ENCODE peak calls at places on chromosomes 5 and 9, in five cellular contexts. L, E, J, K and H are unnamed samples.

GRCh38 chr9:88920645-88921044 is 70.6 kb upstream of the S1PR3 start:
- DNase-seq in L (no peak), E (no peak), J (no peak), K (no peak), H (no peak)

GRCh38 chr5:139524446-139524845 is 36.7 kb upstream of the UBE2D2 start:
- DNase-seq in L (no peak), E (no peak), J (no peak), K (no peak), H (no peak)

GRCh38 chr5:4551034-4551433 is 589.1 kb upstream of the ADAMTS16 start:
- DNase-seq in L (no peak), E (no peak), J (no peak), K (no peak), H (no peak)

GRCh38 chr5:151659001-151659754 is 27.5 kb downstream of the SPARC start:
- DNase-seq in L (peak; percentile 81), E (peak; percentile 82), J (peak; percentile 92), K (peak; percentile 78), H (peak; percentile 56)

GRCh38 chr5:89452081-89452480 is 569.1 kb upstream of the MEF2C start:
- DNase-seq in L (no peak), E (no peak), J (no peak), K (no peak), H (no peak)

GRCh38 chr9:18890372-18890771 is 142.6 kb downstream of the SAXO1 start:
- DNase-seq in L (peak; percentile 44), E (peak; percentile 70), J (no peak), K (no peak), H (no peak)

GRCh38 chr5:13985736-13986418 is 41.4 kb upstream of the DNAH5 start:
- DNase-seq in L (no peak), E (peak; percentile 91), J (no peak), K (no peak), H (no peak)

GRCh38 chr9:4661165-4662095 is 664 bp upstream of the PLPP6 start:
- DNase-seq in L (no peak), E (no peak), J (no peak), K (no peak), H (no peak)

GRCh38 chr5:17185776-17186175 is 31.7 kb upstream of the BASP1 start:
- DNase-seq in L (no peak), E (peak; percentile 98), J (no peak), K (no peak), H (peak; percentile 28)

GRCh38 chr9:87504938-87505337 is 7.3 kb downstream of the DAPK1 start:
- DNase-seq in L (no peak), E (no peak), J (no peak), K (no peak), H (no peak)

GRCh38 chr9:123772967-123773366 is 157.0 kb downstream of the DENND1A start:
- DNase-seq in L (no peak), E (no peak), J (no peak), K (no peak), H (no peak)

GRCh38 chr5:179194941-179195381 is 134.8 kb downstream of the ZNF354C start:
- DNase-seq in L (no peak), E (no peak), J (no peak), K (no peak), H (no peak)

GRCh38 chr5:43802119-43802518 is 199.1 kb downstream of the NNT start:
- DNase-seq in L (no peak), E (peak; percentile 41), J (no peak), K (no peak), H (no peak)

GRCh38 chr5:131081371-131081770 is 83.7 kb downstream of the HINT1 start:
- DNase-seq in L (no peak), E (peak; percentile 30), J (no peak), K (no peak), H (no peak)

GRCh38 chr5:149616727-149617284 is 35.5 kb downstream of the ARHGEF37 start:
- DNase-seq in L (no peak), E (no peak), J (no peak), K (no peak), H (no peak)

GRCh38 chr5:32331217-32331926 is 18.6 kb upstream of the MTMR12 start:
- DNase-seq in L (no peak), E (no peak), J (no peak), K (no peak), H (no peak)

GRCh38 chr9:129697111-129697955 is 31.9 kb downstream of the PRRX2 start:
- DNase-seq in L (peak; percentile 96), E (peak; percentile 66), J (peak; percentile 66), K (no peak), H (peak; percentile 52)

GRCh38 chr5:132526290-132526973 is 16.9 kb downstream of the IL5 start:
- DNase-seq in L (peak; percentile 70), E (peak; percentile 58), J (peak; percentile 32), K (peak; percentile 70), H (peak; percentile 75)

GRCh38 chr9:37618817-37619216 is 26.4 kb upstream of the TOMM5 start:
- DNase-seq in L (no peak), E (no peak), J (no peak), K (no peak), H (no peak)

GRCh38 chr5:147432323-147432722 is 77.5 kb downstream of the DPYSL3 start:
- DNase-seq in L (peak; percentile 63), E (no peak), J (no peak), K (no peak), H (no peak)

GRCh38 chr9:133977421-133978201 is 14.5 kb downstream of the VAV2 start:
- DNase-seq in L (no peak), E (no peak), J (no peak), K (no peak), H (no peak)

GRCh38 chr5:109533847-109534272 is 124.1 kb upstream of the PJA2 start:
- DNase-seq in L (peak; percentile 8), E (no peak), J (no peak), K (no peak), H (no peak)

GRCh38 chr9:86562691-86563090 is 208.5 kb upstream of the TUT7 start:
- DNase-seq in L (no peak), E (no peak), J (no peak), K (no peak), H (no peak)

GRCh38 chr5:59040804-59041201 is 457.9 kb downstream of the RAB3C start:
- DNase-seq in L (no peak), E (no peak), J (no peak), K (no peak), H (no peak)

GRCh38 chr9:15642369-15642962 is 89.6 kb downstream of the CCDC171 start:
- DNase-seq in L (peak; percentile 33), E (peak; percentile 75), J (no peak), K (peak; percentile 9), H (no peak)
- TF ChIP-seq CTCF in L (peak; percentile 73), E (peak; percentile 43), J (no peak), K (no peak), H (peak; percentile 39)

GRCh38 chr5:136031713-136032112 is 2.9 kb downstream of the TGFBI start:
- DNase-seq in L (no peak), E (no peak), J (no peak), K (no peak), H (no peak)

GRCh38 chr5:136028782-136029742 is at the start of gene TGFBI:
- DNase-seq in L (peak; percentile 54), E (peak; percentile 55), J (peak; percentile 64), K (no peak), H (peak; percentile 50)

GRCh38 chr5:136030956-136031611 is 2.3 kb downstream of the TGFBI start:
- DNase-seq in L (peak; percentile 84), E (no peak), J (no peak), K (no peak), H (no peak)

GRCh38 chr5:136028090-136028489 is 698 bp upstream of the TGFBI start:
- DNase-seq in L (no peak), E (no peak), J (no peak), K (no peak), H (no peak)

GRCh38 chr5:136030252-136030651 is 1.5 kb downstream of the TGFBI start:
- DNase-seq in L (peak; percentile 44), E (no peak), J (no peak), K (no peak), H (no peak)
- H3K4me1 ChIP-seq in L (peaks cover 37% of the 10 kb centered on the region), E (peaks cover 19% of the 10 kb centered on the region), J (peaks cover 4% of the 10 kb centered on the region), K (peaks cover 7% of the 10 kb centered on the region), H (peaks cover 88% of the 10 kb centered on the region)

GRCh38 chr5:157434096-157434495 is 25.9 kb upstream of the NIPAL4 start:
- DNase-seq in L (no peak), E (no peak), J (no peak), K (no peak), H (no peak)

DNA sequence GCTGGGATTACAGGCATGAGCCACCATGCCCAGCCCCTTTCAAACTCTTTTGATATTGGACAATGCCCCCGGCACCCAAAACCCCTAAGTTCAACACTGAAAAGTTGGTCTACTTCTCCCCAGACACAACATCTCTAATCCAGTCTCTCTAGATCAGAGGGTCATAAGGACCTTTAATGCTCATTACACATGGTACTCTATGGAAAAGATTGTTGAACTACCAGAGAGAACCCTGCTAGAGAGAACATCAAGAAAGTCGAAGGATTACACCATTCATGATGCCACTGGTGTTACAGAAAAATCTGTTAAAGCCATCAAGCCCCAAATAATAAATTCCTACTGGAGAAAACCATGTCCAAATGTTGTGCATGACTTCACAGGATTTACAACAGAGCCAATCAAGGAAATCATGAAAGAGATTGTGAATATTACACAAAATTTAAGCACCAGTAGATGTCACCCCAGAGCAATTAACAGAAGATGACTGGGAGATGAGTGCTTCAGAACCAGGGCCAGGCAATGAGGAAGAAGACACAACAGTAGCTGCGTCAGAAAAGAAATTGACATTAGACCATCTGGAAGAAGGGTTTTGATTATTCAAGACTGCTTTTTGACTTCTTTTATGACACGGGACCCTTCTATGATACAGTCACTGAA is 28.3 kb upstream of the NIPAL4 start:
- DNase-seq in L (no peak), E (peak; percentile 73), J (no peak), K (no peak), H (no peak)
- TF ChIP-seq CTCF in L (peak; percentile 62), E (peak; percentile 45), J (peak; percentile 48), K (peak; percentile 55), H (peak; percentile 73)

DNA sequence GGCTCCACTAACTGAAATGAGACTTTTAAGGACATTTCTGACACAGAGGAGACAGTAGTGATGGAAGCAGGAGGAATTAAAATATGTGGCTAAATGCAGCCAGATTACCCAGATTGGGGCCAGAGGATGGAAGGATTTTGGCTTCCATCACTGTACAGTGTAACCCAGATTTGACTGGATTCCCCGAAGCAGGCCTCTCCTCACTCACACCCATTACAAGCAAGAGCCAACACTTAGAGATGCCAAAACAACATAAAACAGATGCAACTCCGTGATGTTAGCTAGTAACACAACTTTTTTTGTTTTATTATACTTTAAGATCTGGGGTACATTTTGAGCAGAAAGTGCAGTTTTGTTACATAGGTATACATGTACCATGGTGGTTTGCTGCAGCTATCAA is 17.7 kb downstream of the TEK start:
- DNase-seq in L (no peak), E (peak; percentile 45), J (no peak), K (no peak), H (no peak)
- H3K4me1 ChIP-seq in L (no peaks in the 10 kb centered on the region), E (peaks cover 13% of the 10 kb centered on the region), J (peaks cover 2% of the 10 kb centered on the region), K (no peaks in the 10 kb centered on the region), H (no peaks in the 10 kb centered on the region)

DNA sequence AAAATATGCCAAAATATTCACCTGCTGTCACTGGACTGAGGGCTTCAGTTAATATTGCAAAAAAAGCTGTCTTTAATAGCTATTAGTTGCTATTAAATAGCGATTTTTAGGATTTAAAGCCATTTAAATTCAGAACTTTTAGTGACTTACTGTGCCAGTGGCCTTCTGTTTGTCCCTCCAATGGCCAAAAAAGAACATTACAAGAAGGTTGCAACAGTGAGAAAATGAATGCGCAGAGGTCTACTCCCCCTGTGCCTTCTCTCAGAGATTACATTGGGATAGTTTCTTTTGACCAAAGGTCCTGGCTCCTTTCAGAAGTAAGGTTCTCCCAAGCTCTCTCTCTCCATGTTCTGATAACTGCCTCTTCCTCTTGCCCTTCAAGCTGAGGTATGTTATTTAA is 930.3 kb upstream of the ARRDC3 start:
- DNase-seq in L (no peak), E (no peak), J (no peak), K (no peak), H (no peak)
- TF ChIP-seq CTCF in L (no peak), E (no peak), J (no peak), K (no peak), H (no peak)

GRCh38 chr9:131704988-131705387 is 34.9 kb downstream of the RAPGEF1 start:
- DNase-seq in L (no peak), E (no peak), J (no peak), K (no peak), H (no peak)
- H3K4me1 ChIP-seq in L (peaks cover 22% of the 10 kb centered on the region), E (peaks cover 21% of the 10 kb centered on the region), J (no peaks in the 10 kb centered on the region), K (peaks cover 6% of the 10 kb centered on the region), H (no peaks in the 10 kb centered on the region)